ENCODE peak calls at places on chromosomes 12 and 14, in nine cellular contexts. Q is K562, M is breast epithelium, N is GM12891, E is Panc1, X is GM23338, B is sigmoid colon, F is transverse colon, L is stomach. W is an unnamed sample.

GRCh38 chr12:57368349-57369095 is 62.3 kb downstream of the R3HDM2 start:
- DNase-seq in Q (peak; percentile 11), M (no peak), N (no peak), E (no peak), X (peak; percentile 27), B (no peak), F (peak; percentile 16), L (no peak), W (peak; percentile 3)

GRCh38 chr14:63614964-63615363 is 26.7 kb downstream of the WDR89 start:
- DNase-seq in Q (no peak), M (no peak), N (no peak), E (no peak), X (no peak), B (no peak), F (no peak), L (no peak), W (no peak)

GRCh38 chr14:29810657-29811056 is 117.0 kb downstream of the PRKD1 start:
- DNase-seq in Q (no peak), M (no peak), N (no peak), E (no peak), X (no peak), B (no peak), F (no peak), L (peak; percentile 38), W (no peak)

GRCh38 chr12:47741340-47741703 is 16.0 kb upstream of the ENDOU start:
- DNase-seq in Q (no peak), M (no peak), N (no peak), E (no peak), X (no peak), B (peak; percentile 90), F (peak; percentile 89), L (peak; percentile 66), W (peak; percentile 96)

GRCh38 chr12:12699345-12699744 is 3.4 kb upstream of the GPR19 start:
- DNase-seq in Q (no peak), M (no peak), N (no peak), E (no peak), X (no peak), B (no peak), F (no peak), L (no peak), W (no peak)

GRCh38 chr12:53060721-53061276 is 10.9 kb downstream of the TNS2 start:
- DNase-seq in Q (no peak), M (no peak), N (no peak), E (no peak), X (no peak), B (peak; percentile 81), F (no peak), L (peak; percentile 56), W (no peak)

GRCh38 chr12:89828575-89828974 is 119.9 kb upstream of the ATP2B1 start:
- DNase-seq in Q (no peak), M (no peak), N (no peak), E (no peak), X (no peak), B (no peak), F (no peak), L (no peak), W (no peak)

GRCh38 chr14:54625158-54625557 is 58.2 kb downstream of the SAMD4A start:
- DNase-seq in Q (no peak), M (no peak), N (no peak), E (no peak), X (peak; percentile 44), B (no peak), F (no peak), L (no peak), W (no peak)

GRCh38 chr14:77040309-77040994 is 11.9 kb upstream of the IRF2BPL start:
- DNase-seq in Q (peak; percentile 98), M (peak; percentile 100), N (no peak), E (peak; percentile 85), X (peak; percentile 90), B (peak; percentile 100), F (peak; percentile 99), L (peak; percentile 100), W (peak; percentile 89)

GRCh38 chr14:54447231-54447692 is 6.1 kb upstream of the CNIH1 start:
- DNase-seq in Q (no peak), M (no peak), N (no peak), E (no peak), X (no peak), B (no peak), F (peak; percentile 78), L (peak; percentile 37), W (peak; percentile 71)

GRCh38 chr12:107258780-107259179 is 165.4 kb upstream of the CRY1 start:
- DNase-seq in Q (no peak), M (no peak), N (no peak), E (no peak), X (no peak), B (no peak), F (no peak), L (no peak), W (no peak)

GRCh38 chr12:54419088-54419887 is at the start of gene ITGA5:
- DNase-seq in Q (peak; percentile 79), M (peak; percentile 70), N (no peak), E (no peak), X (peak; percentile 73), B (peak; percentile 96), F (peak; percentile 73), L (peak; percentile 66), W (peak; percentile 51)

GRCh38 chr12:54418441-54419087 is 502 bp downstream of the ITGA5 start:
- DNase-seq in Q (no peak), M (no peak), N (no peak), E (no peak), X (peak; percentile 66), B (peak; percentile 68), F (no peak), L (no peak), W (no peak)

GRCh38 chr12:54421873-54422250 is 2.8 kb upstream of the ITGA5 start:
- DNase-seq in Q (no peak), M (no peak), N (no peak), E (no peak), X (no peak), B (peak; percentile 50), F (no peak), L (no peak), W (no peak)

GRCh38 chr12:54420766-54421144 is 1.7 kb upstream of the ITGA5 start:
- DNase-seq in Q (no peak), M (no peak), N (no peak), E (no peak), X (no peak), B (peak; percentile 90), F (no peak), L (no peak), W (no peak)

DNA sequence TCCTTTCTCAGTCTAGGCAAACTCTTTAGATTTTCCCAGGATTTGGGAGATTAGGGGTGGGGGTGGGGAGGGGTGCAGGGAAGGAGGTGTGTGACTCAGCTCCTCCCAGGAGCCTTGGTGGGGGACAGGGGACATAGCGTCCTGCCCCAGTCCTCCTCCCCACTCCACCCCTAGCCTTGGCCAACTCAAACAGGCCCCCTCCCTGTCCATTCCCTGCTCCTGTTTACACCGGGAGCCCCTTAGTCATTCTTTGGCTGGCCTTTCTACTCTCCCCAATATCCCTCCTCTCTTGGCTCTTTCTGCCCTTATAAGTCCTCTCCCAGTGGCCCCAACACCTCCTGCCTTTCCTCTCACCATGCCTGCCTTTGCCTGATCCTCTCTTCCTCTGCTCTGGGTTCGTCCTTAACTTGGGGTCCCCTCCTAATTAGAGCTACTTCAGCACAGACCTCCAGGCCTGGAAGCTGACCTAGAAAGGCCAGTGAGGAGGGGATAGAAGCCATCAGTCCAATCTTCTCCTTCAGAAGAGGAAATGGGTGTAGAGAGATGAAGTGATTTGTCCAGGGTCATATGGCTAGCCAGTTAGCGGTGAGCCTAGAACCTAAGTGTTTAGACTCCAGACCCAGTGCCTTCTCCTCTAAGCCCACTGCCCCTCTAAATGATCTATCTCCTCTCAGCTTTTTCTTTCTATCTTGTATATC is 2.3 kb upstream of the ITGA5 start:
- DNase-seq in Q (peak; percentile 49), M (no peak), N (no peak), E (no peak), X (no peak), B (peak; percentile 97), F (peak; percentile 62), L (no peak), W (no peak)
- TF ChIP-seq POLR2AphosphoS5 in Q (no peak), M (peak; percentile 15), N (no peak), E (no peak), X (no peak), B (peak; percentile 84), F (peak; percentile 56), L (peak; percentile 75), W (no peak)

GRCh38 chr12:118463677-118464076 is 87.3 kb downstream of the SUDS3 start:
- DNase-seq in Q (no peak), M (no peak), N (no peak), E (no peak), X (no peak), B (no peak), F (no peak), L (no peak), W (no peak)
- TF ChIP-seq POLR2AphosphoS5 in Q (no peak), M (no peak), N (no peak), E (no peak), X (no peak), B (no peak), F (no peak), L (no peak), W (no peak)

DNA sequence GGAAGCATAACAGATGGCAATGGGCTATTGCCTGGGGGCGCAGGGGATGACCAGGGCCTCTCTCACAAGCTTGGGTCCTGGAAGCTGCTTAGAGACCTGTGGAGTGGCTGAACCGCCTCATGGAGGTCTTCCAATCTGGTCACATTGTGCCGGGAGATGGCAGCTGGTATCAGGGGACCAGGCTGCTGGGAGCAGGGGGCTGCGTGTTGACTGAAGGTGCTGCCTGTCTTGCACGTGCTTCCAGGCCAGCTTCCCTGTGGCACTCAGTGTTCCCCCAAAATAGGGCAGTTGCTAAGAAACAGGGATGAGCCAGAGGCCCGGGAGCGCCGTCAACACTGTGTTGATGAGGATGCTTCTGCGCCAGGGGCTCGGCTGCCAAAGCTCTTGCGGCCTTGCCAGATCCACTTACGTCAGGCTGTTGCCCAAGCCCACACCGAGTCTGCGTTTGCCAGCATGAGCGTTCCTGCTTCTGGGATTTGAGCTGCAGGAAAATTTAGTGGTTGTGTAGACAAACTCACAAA is 39.8 kb downstream of the ELK3 start:
- DNase-seq in Q (no peak), M (peak; percentile 83), N (no peak), E (no peak), X (no peak), B (peak; percentile 99), F (peak; percentile 80), L (peak; percentile 55), W (no peak)
- TF ChIP-seq POLR2AphosphoS5 in Q (no peak), M (peak; percentile 96), N (no peak), E (no peak), X (no peak), B (peak; percentile 95), F (peak; percentile 82), L (peak; percentile 82), W (no peak)

DNA sequence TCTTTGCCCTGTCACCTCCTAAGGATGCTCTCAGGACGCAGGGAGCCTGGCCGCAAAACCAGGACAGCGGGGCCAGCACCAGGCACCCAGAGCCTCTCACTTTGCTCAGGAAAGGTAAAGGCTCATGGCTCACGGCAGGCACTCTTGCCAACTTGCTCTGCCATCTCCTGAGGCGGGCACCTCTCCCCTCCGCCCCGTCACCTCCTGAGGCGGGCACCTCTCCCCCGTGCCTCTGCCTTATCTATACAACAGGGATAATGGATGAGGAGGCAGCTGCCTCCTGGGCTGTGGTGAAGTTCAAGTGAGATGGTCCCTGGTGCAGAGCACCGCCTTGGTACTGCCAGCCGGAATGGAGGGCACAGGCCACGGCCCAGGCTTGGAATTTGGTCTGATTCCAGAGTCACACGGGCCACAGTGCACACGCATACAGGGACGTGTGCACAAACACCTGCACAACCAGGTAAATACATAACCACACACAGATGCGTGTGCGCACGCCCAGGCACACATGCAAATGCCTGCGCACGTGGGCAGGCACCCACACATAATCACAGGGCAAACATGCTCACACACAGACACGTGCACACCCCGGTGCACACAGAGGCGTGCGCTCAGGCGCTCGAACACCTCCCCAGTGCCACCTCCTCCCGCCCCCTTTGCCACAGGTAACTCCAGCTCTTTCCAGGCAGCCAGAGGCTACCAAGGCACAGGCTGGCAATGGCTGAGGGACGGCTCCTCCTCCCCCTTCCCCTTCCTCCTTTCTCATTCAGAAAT is 11.6 kb downstream of the DEGS2 start:
- DNase-seq in Q (no peak), M (no peak), N (no peak), E (no peak), X (no peak), B (no peak), F (no peak), L (no peak), W (no peak)
- TF ChIP-seq POLR2AphosphoS5 in Q (no peak), M (no peak), N (no peak), E (no peak), X (no peak), B (no peak), F (peak; percentile 27), L (peak; percentile 36), W (no peak)